ENCODE peak calls at places on chromosomes 3 and 15, in six cellular contexts. One of them, this sample, is unnamed.

GRCh38 chr3:1404270-1404669 is 311.4 kb downstream of the CNTN6 start:
- DNase-seq in HepG2: no peak
- DNase-seq in GM12878: no peak
- DNase-seq in stomach: peak; percentile 46
- DNase-seq in A549: no peak
- DNase-seq in SK-N-SH: no peak
- DNase-seq in this sample: no peak

GRCh38 chr3:109702252-109702651 is 364.9 kb upstream of the DPPA4 start:
- DNase-seq in HepG2: no peak
- DNase-seq in GM12878: no peak
- DNase-seq in stomach: no peak
- DNase-seq in A549: no peak
- DNase-seq in SK-N-SH: no peak
- DNase-seq in this sample: no peak

GRCh38 chr15:70636540-70637165 is 126.7 kb downstream of the UACA start:
- DNase-seq in HepG2: peak; percentile 20
- DNase-seq in GM12878: no peak
- DNase-seq in stomach: no peak
- DNase-seq in A549: no peak
- DNase-seq in SK-N-SH: peak; percentile 46
- DNase-seq in this sample: no peak

GRCh38 chr15:101258238-101259144 is 6.6 kb upstream of the CHSY1 start:
- DNase-seq in HepG2: peak; percentile 57
- DNase-seq in GM12878: peak; percentile 51
- DNase-seq in stomach: peak; percentile 71
- DNase-seq in A549: peak; percentile 61
- DNase-seq in SK-N-SH: peak; percentile 66
- DNase-seq in this sample: no peak

GRCh38 chr3:35965908-35966307 is 326.6 kb downstream of the ARPP21 start:
- DNase-seq in HepG2: no peak
- DNase-seq in GM12878: no peak
- DNase-seq in stomach: no peak
- DNase-seq in A549: peak; percentile 7
- DNase-seq in SK-N-SH: peak; percentile 46
- DNase-seq in this sample: no peak

GRCh38 chr15:81809543-81809942 is 236.3 kb downstream of the MEX3B start:
- DNase-seq in HepG2: peak; percentile 21
- DNase-seq in GM12878: no peak
- DNase-seq in stomach: no peak
- DNase-seq in A549: peak; percentile 32
- DNase-seq in SK-N-SH: peak; percentile 33
- DNase-seq in this sample: no peak

GRCh38 chr3:128864351-128864811 is 15.0 kb upstream of the ACAD9 start:
- DNase-seq in HepG2: no peak
- DNase-seq in GM12878: no peak
- DNase-seq in stomach: no peak
- DNase-seq in A549: no peak
- DNase-seq in SK-N-SH: no peak
- DNase-seq in this sample: no peak

GRCh38 chr3:127614928-127615592 is 13.9 kb upstream of the PODXL2 start:
- DNase-seq in HepG2: no peak
- DNase-seq in GM12878: no peak
- DNase-seq in stomach: no peak
- DNase-seq in A549: no peak
- DNase-seq in SK-N-SH: no peak
- DNase-seq in this sample: no peak

GRCh38 chr3:23592961-23593931 is 212.5 kb upstream of the UBE2E1 start:
- DNase-seq in HepG2: no peak
- DNase-seq in GM12878: peak; percentile 47
- DNase-seq in stomach: no peak
- DNase-seq in A549: no peak
- DNase-seq in SK-N-SH: no peak
- DNase-seq in this sample: no peak

GRCh38 chr3:116863842-116864626 is 154.5 kb downstream of the TUSC7 start:
- DNase-seq in HepG2: peak; percentile 1
- DNase-seq in GM12878: peak; percentile 17
- DNase-seq in stomach: no peak
- DNase-seq in A549: peak; percentile 0
- DNase-seq in SK-N-SH: peak; percentile 21
- DNase-seq in this sample: peak; percentile 14

GRCh38 chr3:70546679-70547078 is 234.2 kb upstream of the MDFIC2 start:
- DNase-seq in HepG2: no peak
- DNase-seq in GM12878: no peak
- DNase-seq in stomach: no peak
- DNase-seq in A549: no peak
- DNase-seq in SK-N-SH: no peak
- DNase-seq in this sample: no peak

GRCh38 chr3:176075491-176075890 is 1121.8 kb downstream of the TBL1XR1 start:
- DNase-seq in HepG2: no peak
- DNase-seq in GM12878: no peak
- DNase-seq in stomach: no peak
- DNase-seq in A549: no peak
- DNase-seq in SK-N-SH: no peak
- DNase-seq in this sample: no peak

GRCh38 chr3:5115506-5116162 is 6.5 kb upstream of the ARL8B start:
- DNase-seq in HepG2: no peak
- DNase-seq in GM12878: no peak
- DNase-seq in stomach: no peak
- DNase-seq in A549: no peak
- DNase-seq in SK-N-SH: no peak
- DNase-seq in this sample: no peak

GRCh38 chr3:112321867-112322652 is 10.9 kb upstream of the CD200 start:
- DNase-seq in HepG2: peak; percentile 11
- DNase-seq in GM12878: no peak
- DNase-seq in stomach: no peak
- DNase-seq in A549: no peak
- DNase-seq in SK-N-SH: peak; percentile 29
- DNase-seq in this sample: no peak

GRCh38 chr15:86162172-86162591 is 82.5 kb downstream of the AGBL1 start:
- DNase-seq in HepG2: no peak
- DNase-seq in GM12878: no peak
- DNase-seq in stomach: no peak
- DNase-seq in A549: no peak
- DNase-seq in SK-N-SH: no peak
- DNase-seq in this sample: no peak

GRCh38 chr3:121924734-121925133 is 30.5 kb downstream of the SLC15A2 start:
- DNase-seq in HepG2: no peak
- DNase-seq in GM12878: no peak
- DNase-seq in stomach: no peak
- DNase-seq in A549: no peak
- DNase-seq in SK-N-SH: no peak
- DNase-seq in this sample: no peak

GRCh38 chr3:105362021-105362665 is 4.6 kb upstream of the ALCAM start:
- DNase-seq in HepG2: no peak
- DNase-seq in GM12878: no peak
- DNase-seq in stomach: no peak
- DNase-seq in A549: no peak
- DNase-seq in SK-N-SH: no peak
- DNase-seq in this sample: no peak

GRCh38 chr3:59418836-59419235 is 369.0 kb upstream of the CFAP20DC start:
- DNase-seq in HepG2: no peak
- DNase-seq in GM12878: no peak
- DNase-seq in stomach: no peak
- DNase-seq in A549: no peak
- DNase-seq in SK-N-SH: no peak
- DNase-seq in this sample: no peak

GRCh38 chr15:76206325-76206976 is 104.8 kb downstream of the ETFA start:
- DNase-seq in HepG2: no peak
- DNase-seq in GM12878: no peak
- DNase-seq in stomach: peak; percentile 96
- DNase-seq in A549: no peak
- DNase-seq in SK-N-SH: peak; percentile 88
- DNase-seq in this sample: peak; percentile 53

GRCh38 chr3:28634019-28634418 is 285.4 kb upstream of the AZI2 start:
- DNase-seq in HepG2: no peak
- DNase-seq in GM12878: no peak
- DNase-seq in stomach: no peak
- DNase-seq in A549: no peak
- DNase-seq in SK-N-SH: no peak
- DNase-seq in this sample: no peak

GRCh38 chr15:32818758-32819405 is 101.1 kb downstream of the GREM1 start:
- DNase-seq in HepG2: no peak
- DNase-seq in GM12878: no peak
- DNase-seq in stomach: no peak
- DNase-seq in A549: no peak
- DNase-seq in SK-N-SH: no peak
- DNase-seq in this sample: no peak

GRCh38 chr3:58251653-58252052 is 14.1 kb downstream of the ABHD6 start:
- DNase-seq in HepG2: no peak
- DNase-seq in GM12878: no peak
- DNase-seq in stomach: no peak
- DNase-seq in A549: no peak
- DNase-seq in SK-N-SH: no peak
- DNase-seq in this sample: no peak
- TF ChIP-seq EP300 in HepG2: no peak
- TF ChIP-seq EP300 in GM12878: no peak
- TF ChIP-seq EP300 in stomach: no peak
- TF ChIP-seq EP300 in A549: no peak
- TF ChIP-seq EP300 in SK-N-SH: no peak
- TF ChIP-seq EP300 in this sample: no peak

GRCh38 chr3:126512026-126512425 is 5.5 kb downstream of the UROC1 start:
- DNase-seq in HepG2: no peak
- DNase-seq in GM12878: no peak
- DNase-seq in stomach: no peak
- DNase-seq in A549: no peak
- DNase-seq in SK-N-SH: no peak
- DNase-seq in this sample: no peak

GRCh38 chr3:126510323-126510910 is 7.2 kb downstream of the UROC1 start:
- DNase-seq in HepG2: no peak
- DNase-seq in GM12878: no peak
- DNase-seq in stomach: no peak
- DNase-seq in A549: no peak
- DNase-seq in SK-N-SH: no peak
- DNase-seq in this sample: no peak

GRCh38 chr3:126509565-126510322 is 7.8 kb downstream of the UROC1 start:
- DNase-seq in HepG2: no peak
- DNase-seq in GM12878: no peak
- DNase-seq in stomach: no peak
- DNase-seq in A549: no peak
- DNase-seq in SK-N-SH: no peak
- DNase-seq in this sample: no peak

GRCh38 chr3:126512916-126513650 is 4.5 kb downstream of the UROC1 start:
- DNase-seq in HepG2: no peak
- DNase-seq in GM12878: no peak
- DNase-seq in stomach: no peak
- DNase-seq in A549: no peak
- DNase-seq in SK-N-SH: no peak
- DNase-seq in this sample: no peak

DNA sequence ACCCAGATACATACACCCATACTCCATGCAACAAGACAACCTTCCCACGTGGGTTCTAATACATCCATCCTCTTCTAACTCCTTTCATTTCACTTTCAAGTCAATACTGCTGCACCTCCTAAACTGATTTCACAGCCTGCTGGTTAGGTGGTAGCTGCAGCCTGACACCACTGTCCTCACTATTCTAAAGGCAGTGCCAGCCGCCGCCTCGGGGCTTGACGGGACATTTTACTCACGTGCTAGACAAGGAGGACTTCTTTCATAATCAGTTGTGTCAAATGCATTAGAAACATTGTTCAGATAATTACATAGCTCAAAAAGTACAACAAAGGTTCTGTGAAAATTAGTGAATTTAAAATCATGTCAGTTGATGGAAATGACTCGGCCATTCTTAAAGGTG is 6.3 kb downstream of the UROC1 start:
- DNase-seq in HepG2: no peak
- DNase-seq in GM12878: no peak
- DNase-seq in stomach: no peak
- DNase-seq in A549: no peak
- DNase-seq in SK-N-SH: no peak
- DNase-seq in this sample: no peak
- TF ChIP-seq EP300 in HepG2: no peak
- TF ChIP-seq EP300 in GM12878: no peak
- TF ChIP-seq EP300 in stomach: no peak
- TF ChIP-seq EP300 in A549: no peak
- TF ChIP-seq EP300 in SK-N-SH: no peak
- TF ChIP-seq EP300 in this sample: no peak

GRCh38 chr3:178370387-178370786 is 165.8 kb upstream of the KCNMB2 start:
- DNase-seq in HepG2: no peak
- DNase-seq in GM12878: no peak
- DNase-seq in stomach: no peak
- DNase-seq in A549: no peak
- DNase-seq in SK-N-SH: no peak
- DNase-seq in this sample: no peak
- TF ChIP-seq EP300 in HepG2: no peak
- TF ChIP-seq EP300 in GM12878: no peak
- TF ChIP-seq EP300 in stomach: no peak
- TF ChIP-seq EP300 in A549: no peak
- TF ChIP-seq EP300 in SK-N-SH: no peak
- TF ChIP-seq EP300 in this sample: no peak

GRCh38 chr3:134313839-134314587 is 60.2 kb downstream of the AMOTL2 start:
- DNase-seq in HepG2: peak; percentile 27
- DNase-seq in GM12878: no peak
- DNase-seq in stomach: no peak
- DNase-seq in A549: no peak
- DNase-seq in SK-N-SH: no peak
- DNase-seq in this sample: no peak

GRCh38 chr3:134311693-134312071 is 61.0 kb upstream of the RYK start:
- DNase-seq in HepG2: no peak
- DNase-seq in GM12878: no peak
- DNase-seq in stomach: no peak
- DNase-seq in A549: no peak
- DNase-seq in SK-N-SH: no peak
- DNase-seq in this sample: no peak

GRCh38 chr3:134312873-134313838 is 61.1 kb downstream of the AMOTL2 start:
- DNase-seq in HepG2: peak; percentile 62
- DNase-seq in GM12878: no peak
- DNase-seq in stomach: peak; percentile 81
- DNase-seq in A549: no peak
- DNase-seq in SK-N-SH: no peak
- DNase-seq in this sample: peak; percentile 51

GRCh38 chr3:134311265-134311664 is 60.6 kb upstream of the RYK start:
- DNase-seq in HepG2: no peak
- DNase-seq in GM12878: no peak
- DNase-seq in stomach: no peak
- DNase-seq in A549: no peak
- DNase-seq in SK-N-SH: no peak
- DNase-seq in this sample: no peak

DNA sequence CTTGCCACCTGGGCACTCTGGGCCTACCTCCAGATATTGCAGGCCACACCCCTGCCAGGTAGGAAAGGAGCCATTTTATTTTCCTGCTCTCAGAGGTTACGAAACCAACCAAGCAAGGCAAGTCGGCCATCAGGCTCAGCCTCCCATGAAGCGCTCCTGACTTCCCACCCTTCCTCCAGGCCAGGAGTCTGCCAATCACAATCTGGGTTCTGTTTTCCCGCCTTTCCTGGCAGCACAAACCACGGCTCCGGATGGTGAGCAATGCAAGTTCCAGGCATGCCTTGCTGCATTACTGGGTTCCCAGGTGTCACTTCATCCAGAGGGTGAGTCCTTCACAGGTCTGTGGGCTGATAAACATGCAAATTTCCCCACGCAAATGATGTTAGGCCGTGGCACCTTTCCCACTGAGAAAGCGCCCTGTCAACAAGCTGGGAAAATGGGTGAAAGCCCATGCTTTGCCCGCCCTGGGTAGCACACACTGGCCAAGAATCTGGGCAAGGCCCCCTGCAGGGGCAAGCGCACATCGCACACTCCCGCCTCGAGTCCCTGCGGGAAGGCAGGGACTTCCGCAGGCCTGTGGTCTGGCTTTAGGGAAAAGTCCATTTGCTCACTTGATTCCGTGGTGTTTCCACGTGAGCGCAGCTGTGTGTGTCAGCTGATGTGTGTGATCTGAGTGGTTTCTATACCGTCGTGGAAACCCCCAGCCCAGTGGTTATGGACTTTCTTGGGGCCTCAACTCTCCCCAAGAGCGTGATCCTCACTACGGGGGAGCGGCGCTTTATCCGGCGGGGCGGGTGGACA is 61.6 kb upstream of the RYK start:
- DNase-seq in HepG2: no peak
- DNase-seq in GM12878: no peak
- DNase-seq in stomach: peak; percentile 79
- DNase-seq in A549: no peak
- DNase-seq in SK-N-SH: peak; percentile 48
- DNase-seq in this sample: no peak
- TF ChIP-seq EP300 in HepG2: no peak
- TF ChIP-seq EP300 in GM12878: no peak
- TF ChIP-seq EP300 in stomach: no peak
- TF ChIP-seq EP300 in A549: no peak
- TF ChIP-seq EP300 in SK-N-SH: no peak
- TF ChIP-seq EP300 in this sample: no peak

This sample was measured in tibial nerve.